ENCODE peak calls at places on chromosome 16, in nine cellular contexts. C is GM23248, R is IMR-90, T is lung, W is uterus, B is aorta, E is HCT116, Q is heart left ventricle, L is PC-3. I is an unnamed sample.

GRCh38 chr16:351804-352520 is 561 bp downstream of the AXIN1 start:
- DNase-seq in C (peak; percentile 61), R (no peak), T (no peak), W (peak; percentile 47), B (no peak), E (no peak), Q (no peak), L (no peak), I (no peak)

GRCh38 chr16:87288753-87289362 is 28.3 kb downstream of the C16orf95 start:
- DNase-seq in C (peak; percentile 8), R (peak; percentile 92), T (no peak), W (no peak), B (no peak), E (no peak), Q (no peak), L (no peak), I (no peak)

GRCh38 chr16:48365601-48366164 is 19.5 kb downstream of the SIAH1 start:
- DNase-seq in C (peak; percentile 98), R (peak; percentile 80), T (peak; percentile 92), W (peak; percentile 84), B (peak; percentile 95), E (peak; percentile 77), Q (peak; percentile 95), L (peak; percentile 78), I (peak; percentile 96)

GRCh38 chr16:19118938-19119431 is 5.2 kb downstream of the ITPRIPL2 start:
- DNase-seq in C (peak; percentile 96), R (peak; percentile 95), T (peak; percentile 52), W (peak; percentile 69), B (peak; percentile 81), E (no peak), Q (peak; percentile 69), L (peak; percentile 76), I (no peak)

GRCh38 chr16:20300312-20301097 is 26.8 kb downstream of the GP2 start:
- DNase-seq in C (peak; percentile 73), R (peak; percentile 41), T (peak; percentile 46), W (no peak), B (no peak), E (peak; percentile 42), Q (no peak), L (peak; percentile 59), I (peak; percentile 52)

GRCh38 chr16:75333770-75334169 is 82.3 kb upstream of the BCAR1 start:
- DNase-seq in C (no peak), R (no peak), T (no peak), W (no peak), B (no peak), E (no peak), Q (no peak), L (no peak), I (no peak)

GRCh38 chr16:57541754-57542435 is 548 bp upstream of the ADGRG5 start:
- DNase-seq in C (no peak), R (no peak), T (no peak), W (peak; percentile 4), B (no peak), E (no peak), Q (no peak), L (no peak), I (no peak)

GRCh38 chr16:88465387-88465983 is 12.4 kb downstream of the ZFPM1 start:
- DNase-seq in C (no peak), R (no peak), T (no peak), W (no peak), B (no peak), E (no peak), Q (no peak), L (no peak), I (no peak)

GRCh38 chr16:54066451-54067056 is 220.0 kb downstream of the IRX3 start:
- DNase-seq in C (peak; percentile 12), R (peak; percentile 5), T (no peak), W (no peak), B (no peak), E (no peak), Q (no peak), L (peak; percentile 56), I (no peak)

GRCh38 chr16:680967-681745 is 946 bp downstream of the STUB1 start:
- DNase-seq in C (peak; percentile 88), R (peak; percentile 49), T (no peak), W (no peak), B (no peak), E (no peak), Q (peak; percentile 68), L (peak; percentile 44), I (peak; percentile 50)

GRCh38 chr16:74463888-74464287 is 42.6 kb upstream of the CLEC18B start:
- DNase-seq in C (no peak), R (no peak), T (no peak), W (no peak), B (no peak), E (no peak), Q (no peak), L (no peak), I (no peak)

GRCh38 chr16:23410176-23410575 is 42.8 kb downstream of the COG7 start:
- DNase-seq in C (peak; percentile 20), R (peak; percentile 23), T (no peak), W (no peak), B (no peak), E (no peak), Q (no peak), L (peak; percentile 47), I (no peak)

GRCh38 chr16:27319257-27319965 is 5.6 kb downstream of the IL4R start:
- DNase-seq in C (no peak), R (no peak), T (no peak), W (peak; percentile 10), B (no peak), E (no peak), Q (no peak), L (no peak), I (no peak)
- H3K4me1 ChIP-seq in C (peaks cover 35% of the 10 kb centered on the region), R (peaks cover 37% of the 10 kb centered on the region), T (peaks cover 39% of the 10 kb centered on the region), W (no peaks in the 10 kb centered on the region), B (no peaks in the 10 kb centered on the region), E (peaks cover 65% of the 10 kb centered on the region), Q (peaks cover 31% of the 10 kb centered on the region), L (peaks cover 72% of the 10 kb centered on the region), I (no peaks in the 10 kb centered on the region)

GRCh38 chr16:67651847-67652246 is 6.9 kb downstream of the CARMIL2 start:
- DNase-seq in C (no peak), R (no peak), T (no peak), W (no peak), B (no peak), E (no peak), Q (no peak), L (no peak), I (no peak)
- H3K27me3 ChIP-seq in C (peaks cover 44% of the 10 kb centered on the region), R (peaks cover 54% of the 10 kb centered on the region), T (no peaks in the 10 kb centered on the region), W (peaks cover 36% of the 10 kb centered on the region), B (no peaks in the 10 kb centered on the region), E (no peaks in the 10 kb centered on the region), Q (peaks cover 68% of the 10 kb centered on the region), L (no peaks in the 10 kb centered on the region), I (no peaks in the 10 kb centered on the region)

DNA sequence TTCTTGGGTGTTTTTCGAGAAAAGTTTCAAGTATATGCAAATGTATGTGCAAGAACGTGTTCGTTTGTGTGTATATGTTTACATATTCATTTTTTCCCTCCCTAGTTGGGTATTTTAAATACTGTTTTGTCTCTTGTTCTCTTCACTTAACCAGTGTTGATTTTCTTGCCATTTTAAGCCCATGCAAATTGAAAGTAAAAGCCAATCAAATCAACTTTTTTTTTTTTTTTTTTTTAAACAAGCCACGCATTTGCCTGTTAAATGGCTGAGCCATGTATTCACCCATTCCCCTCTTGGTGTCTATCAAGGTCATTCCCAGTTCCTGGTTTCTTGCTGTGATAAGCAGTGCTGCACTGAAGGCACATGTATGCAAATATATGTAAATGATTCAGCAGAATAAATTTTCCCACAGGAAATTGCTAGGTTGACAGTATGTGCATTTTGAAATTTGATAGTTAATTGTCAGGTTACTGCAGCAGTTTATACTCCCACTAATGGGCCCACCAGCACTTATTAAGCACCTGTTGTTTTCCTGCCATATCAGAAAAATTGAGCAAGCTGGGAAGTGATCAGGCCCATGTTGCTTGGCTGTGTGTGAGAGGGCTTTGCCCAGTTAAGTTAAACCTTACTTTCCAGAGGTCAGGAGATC is 12.3 kb downstream of the ABCC1 start:
- DNase-seq in C (no peak), R (no peak), T (no peak), W (no peak), B (no peak), E (no peak), Q (no peak), L (no peak), I (no peak)
- H3K4me3 ChIP-seq in C (no peak overlapping the region), R (no peak overlapping the region), T (no peak overlapping the region), W (no peak overlapping the region), B (no peak overlapping the region), E (no peak overlapping the region), Q (no peak overlapping the region), L (no peak overlapping the region), I (no peak overlapping the region)

DNA sequence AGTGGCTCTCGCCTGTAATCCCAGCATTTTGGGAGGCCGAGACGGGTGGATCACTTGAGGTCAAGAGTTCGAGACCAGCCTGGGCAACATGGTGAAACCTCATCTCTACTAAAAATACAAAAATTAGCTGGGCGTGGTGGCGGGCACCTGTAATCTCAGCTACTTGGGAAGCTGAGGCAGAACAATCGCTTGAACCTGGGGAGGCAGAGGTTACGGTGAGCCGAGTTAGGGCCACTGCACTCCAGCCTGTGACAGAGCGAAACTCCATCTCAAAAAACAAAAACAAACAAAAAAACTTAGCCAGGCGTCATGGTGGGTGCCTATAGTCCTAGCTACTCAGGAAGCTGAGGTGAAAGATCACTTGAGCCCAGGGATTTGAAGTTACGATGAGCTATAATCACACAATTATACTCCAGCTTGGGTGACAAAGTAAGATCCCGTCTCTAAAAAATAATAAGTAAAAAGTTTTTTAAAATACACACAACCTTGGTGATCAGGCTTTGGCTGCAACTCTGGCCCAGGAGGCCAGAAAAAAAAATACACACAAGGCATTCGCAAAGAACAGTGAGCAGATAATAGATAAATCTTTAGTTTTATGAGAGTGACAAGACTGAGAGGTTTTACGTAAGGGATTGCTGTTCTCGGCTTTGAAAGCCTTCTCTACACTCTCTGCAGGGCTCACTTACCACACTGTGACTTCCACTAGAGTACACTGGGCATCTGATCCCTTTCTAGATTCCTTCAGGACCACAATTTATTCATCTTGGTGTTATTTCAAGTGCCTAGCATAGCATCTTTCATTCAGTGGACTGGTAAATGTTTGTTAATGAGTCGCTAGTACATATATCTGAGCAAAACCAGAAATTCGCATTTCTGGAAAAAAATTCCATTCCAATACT is 5.9 kb downstream of the GSPT1 start:
- DNase-seq in C (peak; percentile 57), R (peak; percentile 73), T (no peak), W (no peak), B (no peak), E (no peak), Q (no peak), L (no peak), I (no peak)
- H3K4me1 ChIP-seq in C (peaks cover 40% of the 10 kb centered on the region), R (peaks cover 16% of the 10 kb centered on the region), T (peaks cover 2% of the 10 kb centered on the region), W (peaks cover 19% of the 10 kb centered on the region), B (peaks cover 8% of the 10 kb centered on the region), E (peaks cover 18% of the 10 kb centered on the region), Q (peaks cover 62% of the 10 kb centered on the region), L (peaks cover 15% of the 10 kb centered on the region), I (no peaks in the 10 kb centered on the region)